ENCODE peak calls at places on chromosomes 4 and X, in nine cellular contexts. Q, R, B, E, M, L, F, U and J are unnamed samples.

GRCh38 chrX:126238220-126238619 is 72.1 kb upstream of the DCAF12L2 start:
- DNase-seq in U (no peak), E (no peak), M (no peak), L (no peak), B (no peak), Q (no peak), F (no peak), R (no peak), J (no peak)

GRCh38 chr4:87505862-87506261 is 23.3 kb downstream of the SPARCL1 start:
- DNase-seq in F (peak), B (no peak), U (no peak), M (no peak), R (peak), Q (no peak), E (no peak), L (no peak), J (no peak)

GRCh38 chr4:25788839-25789238 is 73.9 kb downstream of the SEL1L3 start:
- DNase-seq in B (no peak), F (no peak), M (no peak), R (peak), L (no peak), E (no peak), Q (no peak), U (no peak), J (no peak)

GRCh38 chr4:1207603-1208265 is 35.4 kb upstream of the SPON2 start:
- DNase-seq in E (peak), M (no peak), L (no peak), F (peak), Q (peak), R (no peak), U (no peak), B (peak), J (peak)

GRCh38 chr4:172369471-172369959 is 556.3 kb downstream of the GALNTL6 start:
- DNase-seq in Q (no peak), B (no peak), R (no peak), E (no peak), M (no peak), F (peak), L (no peak), U (no peak), J (no peak)

GRCh38 chr4:118981839-118982381 is 93.3 kb downstream of the SYNPO2 start:
- DNase-seq in U (peak), R (peak), M (peak), Q (peak), L (peak), F (peak), B (peak), E (peak), J (peak)

GRCh38 chrX:148535639-148536038 is 35.2 kb downstream of the AFF2 start:
- DNase-seq in U (no peak), E (no peak), Q (no peak), L (no peak), R (no peak), B (no peak), F (no peak), M (no peak), J (no peak)

GRCh38 chr4:68797618-68798017 is 18.2 kb upstream of the UGT2B10 start:
- DNase-seq in E (no peak), Q (no peak), R (no peak), B (no peak), M (no peak), F (no peak), U (no peak), L (no peak), J (no peak)

GRCh38 chr4:183098723-183099536 is at the start of gene WWC2:
- DNase-seq in R (peak), E (peak), M (peak), Q (peak), U (peak), L (peak), F (peak), B (peak), J (peak)

GRCh38 chrX:24380273-24381036 is 20.0 kb downstream of the SUPT20HL1 start:
- DNase-seq in F (no peak), U (no peak), M (no peak), B (no peak), L (no peak), E (no peak), Q (no peak), R (no peak), J (no peak)

GRCh38 chrX:11929476-11929875 is 171.4 kb downstream of the MSL3 start:
- DNase-seq in L (no peak), Q (no peak), F (no peak), E (no peak), U (no peak), R (no peak), M (no peak), B (no peak), J (no peak)

GRCh38 chrX:74534569-74535038 is 79.8 kb downstream of the RLIM start:
- DNase-seq in E (peak), F (no peak), B (no peak), U (no peak), M (no peak), L (no peak), Q (no peak), R (no peak), J (peak)

GRCh38 chrX:1476682-1477081 is 24.0 kb upstream of the ASMTL start:
- DNase-seq in B (no peak), U (no peak), F (no peak), L (no peak), M (no peak), R (no peak), Q (no peak), E (no peak), J (no peak)

GRCh38 chrX:31909850-31910547 is 838.2 kb upstream of the FTHL17 start:
- DNase-seq in R (no peak), U (no peak), E (no peak), L (no peak), M (no peak), F (no peak), B (no peak), Q (no peak), J (no peak)

GRCh38 chrX:100748133-100748532 is 16.2 kb upstream of the SYTL4 start:
- DNase-seq in L (no peak), M (peak), E (no peak), Q (no peak), F (no peak), U (no peak), R (no peak), B (no peak), J (no peak)

GRCh38 chrX:10582945-10583344 is 37.4 kb downstream of the MID1 start:
- DNase-seq in L (no peak), U (no peak), F (no peak), R (no peak), E (peak), Q (no peak), M (no peak), B (no peak), J (no peak)

GRCh38 chr4:141302926-141303325 is 82.2 kb downstream of the ZNF330 start:
- DNase-seq in M (no peak), R (no peak), U (no peak), Q (no peak), E (no peak), F (no peak), L (no peak), B (no peak), J (no peak)

GRCh38 chrX:147912093-147912801 is 528 bp downstream of the FMR1 start:
- DNase-seq in F (peak), Q (peak), M (no peak), E (peak), U (peak), B (peak), L (peak), R (peak), J (no peak)

GRCh38 chr4:117623321-117623720 is 411.0 kb upstream of the NDST3 start:
- DNase-seq in R (peak), U (no peak), Q (no peak), M (no peak), F (no peak), L (no peak), E (no peak), B (no peak), J (no peak)

GRCh38 chrX:124328765-124329164 is 3.7 kb upstream of the TEX13D start:
- DNase-seq in U (no peak), M (no peak), B (no peak), R (no peak), F (no peak), E (no peak), L (no peak), Q (no peak), J (no peak)

GRCh38 chr4:84678976-84679744 is 96.2 kb downstream of the CDS1 start:
- DNase-seq in Q (no peak), E (no peak), R (no peak), B (no peak), U (peak), M (no peak), F (no peak), L (no peak), J (no peak)

GRCh38 chrX:140360924-140361323 is 143.9 kb downstream of the SOX3 start:
- DNase-seq in E (no peak), U (no peak), M (no peak), Q (no peak), B (no peak), L (no peak), F (no peak), R (no peak), J (no peak)

GRCh38 chr4:130393246-130394041 is 1297.5 kb downstream of the C4orf33 start:
- DNase-seq in F (no peak), B (no peak), Q (no peak), R (no peak), U (no peak), E (peak), M (no peak), L (no peak), J (no peak)

GRCh38 chrX:136629084-136629750 is 18.7 kb upstream of the CD40LG start:
- DNase-seq in R (no peak), F (no peak), E (no peak), L (no peak), B (no peak), M (no peak), U (no peak), Q (no peak), J (no peak)

GRCh38 chr4:162201673-162202072 is 37.9 kb upstream of the FSTL5 start:
- DNase-seq in L (no peak), E (no peak), Q (no peak), R (no peak), M (no peak), F (no peak), B (no peak), U (no peak), J (no peak)

GRCh38 chrX:64192040-64192439 is 13.5 kb downstream of the AMER1 start:
- DNase-seq in R (no peak), U (no peak), L (no peak), F (no peak), Q (no peak), M (no peak), B (no peak), E (no peak), J (no peak)

GRCh38 chrX:71283409-71284143 is at the start of gene NONO:
- DNase-seq in Q (peak), M (peak), R (peak), U (peak), E (peak), F (peak), B (peak), L (peak), J (peak)
- TF ChIP-seq CTCF in Q (no peak), M (no peak), R (no peak), U (no peak), E (peak), F (peak), B (no peak), L (peak), J (peak)

DNA sequence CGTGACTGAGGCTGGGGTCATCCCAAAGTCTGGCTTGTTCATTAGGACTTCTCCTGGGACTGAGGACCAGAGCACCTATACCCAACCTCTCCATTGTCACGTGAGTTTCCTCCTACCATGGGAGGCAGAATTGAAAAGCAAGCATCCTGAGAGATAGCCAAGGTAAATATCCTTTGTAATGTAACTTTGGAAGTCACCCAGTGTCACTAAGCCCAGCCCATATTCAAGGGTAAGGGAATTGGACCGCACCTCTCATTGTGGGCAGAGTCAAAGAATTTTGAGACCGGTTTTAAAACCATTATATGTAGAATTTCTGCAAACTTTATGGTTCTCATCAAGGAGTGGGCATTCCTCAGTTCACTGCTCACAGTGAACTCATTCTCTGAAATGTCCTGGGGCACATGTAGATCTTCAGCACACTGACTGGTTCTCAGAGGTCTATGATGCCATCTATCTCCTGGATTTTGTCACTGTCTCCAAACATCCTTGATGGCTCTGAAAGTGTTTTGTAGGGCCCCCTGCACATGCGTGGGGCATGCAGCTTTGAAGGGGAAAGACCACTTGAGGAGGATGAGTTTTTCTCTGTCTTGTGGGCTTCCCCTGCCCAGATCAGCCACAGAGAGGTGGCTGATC is 35.3 kb upstream of the CHRNA9 start:
- DNase-seq in R (no peak), L (no peak), U (no peak), E (no peak), Q (no peak), B (no peak), M (no peak), F (no peak), J (no peak)
- TF ChIP-seq CTCF in R (no peak), L (no peak), U (no peak), E (no peak), Q (no peak), B (no peak), M (no peak), F (no peak), J (no peak)

GRCh38 chr4:139227729-139228404 is 50.8 kb upstream of the ELF2 start:
- DNase-seq in M (peak), F (no peak), E (no peak), U (no peak), L (no peak), R (no peak), B (no peak), Q (no peak), J (no peak)
- TF ChIP-seq CTCF in M (peak), F (peak), E (peak), U (no peak), L (no peak), R (no peak), B (no peak), Q (no peak), J (peak)

GRCh38 chrX:153924149-153924861 is 1.8 kb downstream of the ARHGAP4 start:
- DNase-seq in Q (no peak), R (peak), L (no peak), E (peak), U (no peak), M (no peak), F (peak), B (no peak), J (no peak)
- TF ChIP-seq CTCF in Q (peak), R (peak), L (peak), E (peak), U (no peak), M (peak), F (peak), B (no peak), J (peak)

GRCh38 chr4:178275671-178276360 is 833.6 kb upstream of the AGA start:
- DNase-seq in F (peak), U (no peak), Q (no peak), R (peak), E (no peak), M (no peak), B (no peak), L (no peak), J (no peak)
- TF ChIP-seq CTCF in F (peak), U (no peak), Q (no peak), R (peak), E (no peak), M (peak), B (no peak), L (no peak), J (no peak)

GRCh38 chrX:134764202-134764785 is 106.0 kb upstream of the PLAC1 start:
- DNase-seq in R (peak), E (no peak), L (no peak), U (no peak), M (peak), Q (no peak), B (no peak), F (no peak), J (no peak)
- TF ChIP-seq CTCF in R (peak), E (peak), L (no peak), U (no peak), M (peak), Q (no peak), B (no peak), F (peak), J (no peak)

GRCh38 chr4:150799207-150799606 is 215.9 kb downstream of the LRBA start:
- DNase-seq in B (no peak), E (no peak), U (no peak), R (no peak), F (no peak), M (no peak), Q (no peak), L (no peak), J (no peak)
- TF ChIP-seq CTCF in B (no peak), E (peak), U (no peak), R (peak), F (peak), M (peak), Q (no peak), L (peak), J (no peak)

DNA sequence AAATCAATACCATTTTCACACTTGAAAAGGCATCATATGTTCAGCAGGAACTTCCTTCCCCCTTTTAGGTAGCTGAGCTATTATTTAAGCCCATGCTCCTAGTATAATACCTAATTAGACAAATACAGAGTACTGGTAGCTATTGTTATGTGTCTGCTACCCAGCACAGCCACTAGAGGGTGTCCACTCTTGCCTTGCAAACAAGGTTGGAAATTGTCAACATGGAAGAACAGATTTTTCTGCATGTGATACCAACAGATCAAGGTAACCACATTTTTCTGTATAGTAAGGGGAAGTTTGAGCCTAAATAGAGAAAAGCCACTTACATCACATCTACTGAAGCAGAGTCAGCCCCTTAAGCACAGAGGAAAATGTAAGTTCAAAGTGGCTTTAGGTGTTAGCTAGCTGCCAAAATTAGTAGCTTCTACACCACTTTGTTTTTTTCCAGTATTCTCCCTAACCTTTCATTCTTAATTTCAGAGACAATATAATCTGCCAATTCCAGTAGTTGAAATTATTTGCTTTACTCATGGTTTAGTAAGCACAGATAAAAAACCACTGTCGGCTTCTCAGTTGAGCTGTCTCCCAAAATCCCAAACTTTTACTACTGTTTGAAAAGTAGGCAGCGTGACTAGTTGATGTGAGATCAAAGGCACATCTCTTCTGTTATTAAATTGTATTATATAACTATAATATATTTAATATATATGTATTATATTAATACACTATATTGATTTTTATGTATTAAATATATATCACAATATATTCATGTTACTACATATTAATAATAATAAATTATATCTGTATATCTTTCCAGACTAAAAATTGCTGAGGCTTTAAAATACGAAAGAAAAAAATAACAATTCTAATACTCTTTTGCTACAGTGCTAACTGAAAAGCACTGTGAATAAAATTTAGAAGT is 38.2 kb downstream of the EDNRA start:
- DNase-seq in M (peak), E (peak), U (peak), R (peak), B (peak), Q (peak), F (peak), L (peak), J (no peak)
- TF ChIP-seq CTCF in M (peak), E (peak), U (no peak), R (peak), B (no peak), Q (peak), F (peak), L (peak), J (peak)